ENCODE peak calls at places on chromosomes 2 and 18, in four cellular contexts. R is midbrain, G is NCI-H510A, S is right cardiac atrium. F is an unnamed sample.

GRCh38 chr2:230668939-230669303 is 43.7 kb upstream of the CAB39 start:
- DNase-seq in R (no peak), G (no peak), S (no peak), F (no peak)

GRCh38 chr2:161206491-161207032 is 46.3 kb downstream of the TANK start:
- DNase-seq in R (no peak), G (no peak), S (no peak), F (no peak)

GRCh38 chr2:223465793-223466192 is 136.4 kb downstream of the SCG2 start:
- DNase-seq in R (no peak), G (no peak), S (peak), F (no peak)

GRCh38 chr2:78486565-78486964 is 538.9 kb upstream of the REG3G start:
- DNase-seq in R (no peak), G (no peak), S (no peak), F (no peak)

GRCh38 chr2:127087780-127088495 is 19.0 kb downstream of the BIN1 start:
- DNase-seq in R (no peak), G (no peak), S (no peak), F (no peak)

GRCh38 chr2:73993799-73994543 is 9.3 kb downstream of the TET3 start:
- DNase-seq in R (no peak), G (no peak), S (no peak), F (no peak)

GRCh38 chr2:176122633-176123482 is at the start of gene HOXD9:
- DNase-seq in R (no peak), G (peak), S (no peak), F (peak)

GRCh38 chr2:27717070-27717453 is 53.4 kb downstream of the SLC4A1AP start:
- DNase-seq in R (no peak), G (no peak), S (no peak), F (peak)

GRCh38 chr18:9453273-9453672 is 22.0 kb upstream of the RALBP1 start:
- DNase-seq in R (no peak), G (no peak), S (no peak), F (no peak)

GRCh38 chr18:66993492-66993891 is 389.6 kb upstream of the CDH19 start:
- DNase-seq in R (no peak), G (no peak), S (no peak), F (no peak)